ENCODE peak calls at places on chromosomes 3 and 15, in seven cellular contexts. D is type B pancreatic cell; I is DMS79 treated with DMSO at 0.1 percent for 48 hours; R is astrocyte of the spinal cord; W is globus pallidus; C is activated CD4-positive, CD25-positive, alpha-beta regulatory T cell treated with anti-CD3 and anti-CD28 coated beads, Interleukin-2, amount 50 U/mL, for 72 hours; X is tibial artery. E is an unnamed sample.

GRCh38 chr15:83694030-83694429 is 40.1 kb downstream of the ADAMTSL3 start:
- DNase-seq in C (no peak), D (no peak), X (no peak), R (peak), I (no peak), W (no peak), E (no peak)

GRCh38 chr15:48021336-48022086 is 99.3 kb upstream of the SLC24A5 start:
- DNase-seq in R (peak), X (no peak), W (no peak), I (no peak), C (no peak), D (no peak), E (no peak)

GRCh38 chr15:47409601-47410000 is 307.7 kb upstream of the SEMA6D start:
- DNase-seq in C (no peak), X (no peak), R (peak), I (no peak), W (no peak), D (no peak), E (no peak)

GRCh38 chr3:174776123-174776522 is 83.0 kb upstream of the NAALADL2 start:
- DNase-seq in I (no peak), X (no peak), D (no peak), C (no peak), R (no peak), W (no peak), E (no peak)

GRCh38 chr3:71724584-71725278 is 471 bp downstream of the EIF4E3 start:
- DNase-seq in W (no peak), X (peak), R (no peak), C (peak), D (peak), I (peak), E (no peak)

GRCh38 chr3:44721231-44722102 is 8.0 kb upstream of the ZNF501 start:
- DNase-seq in R (peak), D (no peak), I (no peak), W (no peak), X (no peak), C (no peak), E (no peak)

GRCh38 chr3:189710620-189711388 is 79.6 kb downstream of the TP63 start:
- DNase-seq in W (no peak), D (no peak), C (no peak), X (no peak), I (no peak), R (peak), E (peak)

GRCh38 chr3:101066776-101067175 is 73.6 kb upstream of the ABI3BP start:
- DNase-seq in R (peak), W (peak), C (no peak), I (no peak), X (no peak), D (no peak), E (no peak)

GRCh38 chr3:149965278-149965677 is 5.4 kb downstream of the PFN2 start:
- DNase-seq in D (no peak), R (no peak), X (no peak), W (no peak), C (no peak), I (no peak), E (no peak)